ENCODE peak calls at places on chromosomes 11 and 22, in eight cellular contexts. H is left lobe of liver; N is astrocyte of the spinal cord; X is stimulated activated naive CD4-positive, alpha-beta T cell; L is stimulated activated CD4-positive, alpha-beta T cell treated with anti-CD3 and anti-CD28 coated beads, Interleukin-2, amount 100 ng/mL, for 48 hours; V is CD8-positive, alpha-beta T cell; Q is cardiac fibroblast; S is ureter. F is an unnamed sample.

GRCh38 chr22:41034741-41035140 is 57.7 kb upstream of the EP300 start:
- DNase-seq in L (no peak), Q (no peak), X (no peak), S (no peak), H (no peak), N (no peak), V (no peak), F (no peak)

GRCh38 chr11:57779275-57779674 is 17.7 kb downstream of the CTNND1 start:
- DNase-seq in Q (peak), X (no peak), N (peak), S (no peak), H (no peak), V (no peak), L (no peak), F (no peak)

GRCh38 chr22:39973656-39974055 is 13.5 kb downstream of the TMA7B start:
- DNase-seq in H (no peak), Q (no peak), L (no peak), N (no peak), V (no peak), S (no peak), X (no peak), F (no peak)

GRCh38 chr22:41656515-41656914 is 32.2 kb downstream of the SNU13 start:
- DNase-seq in X (no peak), V (no peak), S (no peak), N (no peak), Q (no peak), H (no peak), L (no peak), F (peak)

GRCh38 chr11:74025467-74026166 is 16.7 kb upstream of the UCP3 start:
- DNase-seq in X (no peak), H (no peak), V (no peak), S (no peak), L (no peak), N (peak), Q (peak), F (no peak)

GRCh38 chr11:112128483-112129121 is 35.3 kb downstream of the IL18 start:
- DNase-seq in X (no peak), Q (peak), V (no peak), N (peak), S (no peak), L (no peak), H (no peak), F (peak)

GRCh38 chr11:117424781-117425180 is 97.1 kb downstream of the CEP164 start:
- DNase-seq in Q (peak), S (no peak), V (no peak), L (no peak), N (no peak), H (no peak), X (no peak), F (peak)

GRCh38 chr11:35265755-35266454 is 126.9 kb downstream of the CD44 start:
- DNase-seq in X (no peak), S (no peak), V (no peak), N (no peak), L (no peak), H (no peak), Q (no peak), F (no peak)

GRCh38 chr11:86160546-86161149 is 83.9 kb upstream of the EED start:
- DNase-seq in X (no peak), V (no peak), H (no peak), S (no peak), Q (peak), L (no peak), N (no peak), F (no peak)

GRCh38 chr11:93740031-93740801 is 1.1 kb downstream of the TAF1D start:
- DNase-seq in V (peak), L (no peak), Q (peak), N (peak), H (no peak), S (no peak), X (no peak), F (no peak)

GRCh38 chr11:94776351-94777321 is 8.5 kb downstream of the AMOTL1 start:
- DNase-seq in Q (peak), V (no peak), L (no peak), N (peak), X (no peak), H (no peak), S (no peak), F (peak)

GRCh38 chr11:113994077-113994954 is 19.4 kb downstream of the HTR3A start:
- DNase-seq in N (peak), L (peak), Q (peak), V (peak), H (no peak), S (no peak), X (peak), F (no peak)

GRCh38 chr11:122422707-122423106 is 232.8 kb upstream of the UBASH3B start:
- DNase-seq in H (no peak), Q (peak), S (no peak), L (no peak), X (no peak), N (peak), V (no peak), F (no peak)

GRCh38 chr11:122097419-122098001 is 18.5 kb downstream of the BLID start:
- DNase-seq in V (no peak), Q (peak), X (no peak), H (no peak), S (no peak), L (no peak), N (peak), F (no peak)

GRCh38 chr11:62546937-62547625 is 475 bp upstream of the AHNAK start:
- DNase-seq in V (no peak), L (no peak), N (peak), X (no peak), S (peak), H (peak), Q (peak), F (no peak)

GRCh38 chr11:111910637-111911562 is 670 bp downstream of the CRYAB start:
- DNase-seq in N (no peak), H (no peak), Q (no peak), X (no peak), L (no peak), S (no peak), V (no peak), F (no peak)

GRCh38 chr11:104572279-104572678 is 326.0 kb downstream of the CASP12 start:
- DNase-seq in Q (peak), V (no peak), H (no peak), L (no peak), X (no peak), S (no peak), N (no peak), F (no peak)

GRCh38 chr22:39117585-39118191 is 20.6 kb downstream of the APOBEC3H start:
- DNase-seq in N (peak), Q (peak), L (peak), V (peak), X (peak), H (no peak), S (no peak), F (peak)

GRCh38 chr11:46350695-46351094 is 3.4 kb downstream of the DGKZ start:
- DNase-seq in N (no peak), S (no peak), Q (no peak), H (no peak), V (no peak), X (no peak), L (no peak), F (no peak)

GRCh38 chr22:39352301-39352867 is 2.6 kb downstream of the SYNGR1 start:
- DNase-seq in S (no peak), X (no peak), N (no peak), V (no peak), Q (no peak), H (no peak), L (no peak), F (no peak)

GRCh38 chr11:11535611-11536010 is 86.2 kb downstream of the GALNT18 start:
- DNase-seq in H (no peak), Q (no peak), X (no peak), L (no peak), S (no peak), N (no peak), V (no peak), F (no peak)

GRCh38 chr11:32722255-32722654 is 72.2 kb downstream of the CCDC73 start:
- DNase-seq in H (no peak), S (no peak), V (no peak), N (no peak), L (no peak), Q (no peak), X (no peak), F (no peak)

GRCh38 chr11:10650630-10651029 is 42.9 kb downstream of the IRAG1 start:
- DNase-seq in S (no peak), L (no peak), H (no peak), V (no peak), Q (no peak), X (no peak), N (no peak), F (no peak)

GRCh38 chr11:9219572-9219971 is 45.6 kb downstream of the DENND5A start:
- DNase-seq in S (no peak), V (no peak), Q (peak), N (peak), X (no peak), H (no peak), L (no peak), F (no peak)

GRCh38 chr11:112525270-112525669 is 264.6 kb upstream of the PLET1 start:
- DNase-seq in X (no peak), V (no peak), L (no peak), N (peak), Q (peak), S (no peak), H (no peak), F (no peak)

F was measured in right lobe of liver.